ENCODE peak calls at places on chromosomes 12 and 14, in five cellular contexts. Z, Q, F, J and U are unnamed samples.

GRCh38 chr12:72869025-72869424 is 596.9 kb downstream of the TRHDE start:
- DNase-seq in Z (no peak), Q (no peak), F (no peak), J (no peak), U (no peak)

GRCh38 chr12:42484996-42485395 is 104.5 kb downstream of the PRICKLE1 start:
- DNase-seq in Z (no peak), Q (no peak), F (no peak), J (no peak), U (no peak)

GRCh38 chr14:69101331-69101826 is 51.5 kb downstream of the DCAF5 start:
- DNase-seq in Z (peak), Q (peak), F (peak), J (no peak), U (peak)

GRCh38 chr14:95895720-95896119 is 19.1 kb downstream of the TUNAR start:
- DNase-seq in Z (peak), Q (no peak), F (no peak), J (no peak), U (no peak)

GRCh38 chr12:32508626-32509025 is 109.3 kb downstream of the FGD4 start:
- DNase-seq in Z (no peak), Q (no peak), F (no peak), J (no peak), U (no peak)

GRCh38 chr12:1773937-1774655 is 46.3 kb upstream of the LRTM2 start:
- DNase-seq in Z (no peak), Q (no peak), F (no peak), J (no peak), U (no peak)

GRCh38 chr14:60164404-60164716 is 838 bp downstream of the DHRS7 start:
- DNase-seq in Z (no peak), Q (no peak), F (no peak), J (no peak), U (no peak)

GRCh38 chr12:62714409-62715075 is 220.4 kb downstream of the PPM1H start:
- DNase-seq in Z (no peak), Q (no peak), F (no peak), J (no peak), U (peak)

GRCh38 chr12:32369202-32369601 is 30.2 kb upstream of the FGD4 start:
- DNase-seq in Z (no peak), Q (no peak), F (no peak), J (no peak), U (no peak)

GRCh38 chr14:96225745-96226151 is 21.1 kb downstream of the BDKRB2 start:
- DNase-seq in Z (peak), Q (peak), F (peak), J (no peak), U (no peak)

GRCh38 chr14:59897757-59898383 is 22.1 kb upstream of the LRRC9 start:
- DNase-seq in Z (peak), Q (no peak), F (no peak), J (no peak), U (no peak)

GRCh38 chr14:82621881-82622450 is 1088.3 kb upstream of the SEL1L start:
- DNase-seq in Z (peak), Q (no peak), F (no peak), J (no peak), U (no peak)

GRCh38 chr12:1529862-1530591 is 64.4 kb downstream of the FBXL14 start:
- DNase-seq in Z (no peak), Q (no peak), F (no peak), J (no peak), U (peak)

GRCh38 chr12:129753596-129753995 is 150.2 kb downstream of the TMEM132D start:
- DNase-seq in Z (peak), Q (no peak), F (no peak), J (no peak), U (no peak)

GRCh38 chr12:102438047-102438822 is 42.1 kb downstream of the IGF1 start:
- DNase-seq in Z (no peak), Q (no peak), F (no peak), J (no peak), U (no peak)

GRCh38 chr12:64894827-64895475 is 70.5 kb downstream of the TBC1D30 start:
- DNase-seq in Z (no peak), Q (no peak), F (no peak), J (no peak), U (no peak)

GRCh38 chr14:70810621-70811020 is 1.3 kb upstream of the MAP3K9 start:
- DNase-seq in Z (no peak), Q (no peak), F (no peak), J (no peak), U (no peak)

GRCh38 chr12:82874935-82875334 is 188.2 kb downstream of the TMTC2 start:
- DNase-seq in Z (no peak), Q (no peak), F (no peak), J (no peak), U (no peak)

GRCh38 chr12:89875225-89875624 is 166.6 kb upstream of the ATP2B1 start:
- DNase-seq in Z (no peak), Q (no peak), F (no peak), J (no peak), U (no peak)

GRCh38 chr14:103408491-103409155 is 23.4 kb downstream of the MARK3 start:
- DNase-seq in Z (peak), Q (no peak), F (no peak), J (no peak), U (peak)

GRCh38 chr14:106843951-106844483 is 1317.6 kb downstream of the TMEM121 start:
- DNase-seq in Z (no peak), Q (no peak), F (no peak), J (no peak), U (peak)

GRCh38 chr12:20492251-20492728 is 124.0 kb downstream of the PDE3A start:
- DNase-seq in Z (peak), Q (no peak), F (no peak), J (no peak), U (no peak)

GRCh38 chr14:73888971-73889370 is 2.3 kb downstream of the ZNF410 start:
- DNase-seq in Z (no peak), Q (peak), F (no peak), J (no peak), U (no peak)

GRCh38 chr14:67485501-67486095 is 2.9 kb downstream of the TMEM229B start:
- DNase-seq in Z (peak), Q (no peak), F (no peak), J (no peak), U (no peak)

GRCh38 chr14:93059917-93060545 is 55.7 kb downstream of the ITPK1 start:
- DNase-seq in Z (peak), Q (no peak), F (no peak), J (no peak), U (no peak)

GRCh38 chr14:55160989-55161388 is 30.4 kb downstream of the DLGAP5 start:
- DNase-seq in Z (no peak), Q (peak), F (no peak), J (no peak), U (no peak)

GRCh38 chr12:11855993-11856374 is 206.5 kb downstream of the ETV6 start:
- DNase-seq in Z (peak), Q (no peak), F (no peak), J (no peak), U (no peak)

GRCh38 chr12:27615331-27615891 is 80.8 kb upstream of the REP15 start:
- DNase-seq in Z (peak), Q (peak), F (no peak), J (no peak), U (no peak)